ENCODE peak calls at places on chromosomes 7 and 10, in eight cellular contexts. One of them, this sample, is unnamed.

GRCh38 chr10:133356953-133357292 is 896 bp downstream of the FUOM start:
- DNase-seq in AML-193: no peak
- DNase-seq in midbrain: no peak
- DNase-seq in NCI-H187 treated with DMSO at 0.1 percent for 48 hours: no peak
- DNase-seq in HFFc6: no peak
- DNase-seq in GM13977: no peak
- DNase-seq in mucosa of descending colon: no peak
- DNase-seq in EH: no peak
- DNase-seq in this sample: no peak

GRCh38 chr10:71600856-71601255 is 118.7 kb downstream of the C10orf105 start:
- DNase-seq in EH: peak
- DNase-seq in midbrain: no peak
- DNase-seq in AML-193: no peak
- DNase-seq in HFFc6: peak
- DNase-seq in NCI-H187 treated with DMSO at 0.1 percent for 48 hours: no peak
- DNase-seq in GM13977: no peak
- DNase-seq in mucosa of descending colon: no peak
- DNase-seq in this sample: no peak

GRCh38 chr10:114271014-114271778 is 32.1 kb downstream of the VWA2 start:
- DNase-seq in midbrain: no peak
- DNase-seq in NCI-H187 treated with DMSO at 0.1 percent for 48 hours: no peak
- DNase-seq in AML-193: no peak
- DNase-seq in mucosa of descending colon: peak
- DNase-seq in HFFc6: no peak
- DNase-seq in GM13977: no peak
- DNase-seq in EH: no peak
- DNase-seq in this sample: no peak

GRCh38 chr7:96184783-96185182 is 137.1 kb downstream of the SLC25A13 start:
- DNase-seq in EH: no peak
- DNase-seq in AML-193: no peak
- DNase-seq in midbrain: no peak
- DNase-seq in mucosa of descending colon: no peak
- DNase-seq in GM13977: no peak
- DNase-seq in NCI-H187 treated with DMSO at 0.1 percent for 48 hours: no peak
- DNase-seq in HFFc6: no peak
- DNase-seq in this sample: no peak

GRCh38 chr10:15865304-15865703 is 5.0 kb upstream of the MINDY3 start:
- DNase-seq in EH: no peak
- DNase-seq in NCI-H187 treated with DMSO at 0.1 percent for 48 hours: no peak
- DNase-seq in AML-193: no peak
- DNase-seq in GM13977: no peak
- DNase-seq in midbrain: no peak
- DNase-seq in mucosa of descending colon: no peak
- DNase-seq in HFFc6: no peak
- DNase-seq in this sample: no peak

GRCh38 chr10:74960670-74961069 is 134.3 kb downstream of the KAT6B start:
- DNase-seq in EH: no peak
- DNase-seq in midbrain: no peak
- DNase-seq in NCI-H187 treated with DMSO at 0.1 percent for 48 hours: no peak
- DNase-seq in mucosa of descending colon: no peak
- DNase-seq in HFFc6: no peak
- DNase-seq in GM13977: no peak
- DNase-seq in AML-193: no peak
- DNase-seq in this sample: no peak

GRCh38 chr7:45192546-45193177 is 35.1 kb downstream of the RAMP3 start:
- DNase-seq in GM13977: no peak
- DNase-seq in AML-193: peak
- DNase-seq in mucosa of descending colon: no peak
- DNase-seq in midbrain: no peak
- DNase-seq in NCI-H187 treated with DMSO at 0.1 percent for 48 hours: no peak
- DNase-seq in HFFc6: no peak
- DNase-seq in EH: no peak
- DNase-seq in this sample: no peak

GRCh38 chr10:109987413-109987812 is 20.4 kb upstream of the ADD3 start:
- DNase-seq in EH: peak
- DNase-seq in NCI-H187 treated with DMSO at 0.1 percent for 48 hours: no peak
- DNase-seq in mucosa of descending colon: no peak
- DNase-seq in HFFc6: peak
- DNase-seq in GM13977: no peak
- DNase-seq in midbrain: no peak
- DNase-seq in AML-193: no peak
- DNase-seq in this sample: no peak

GRCh38 chr7:150979706-150980390 is 1.7 kb upstream of the KCNH2 start:
- DNase-seq in mucosa of descending colon: peak
- DNase-seq in midbrain: no peak
- DNase-seq in EH: no peak
- DNase-seq in AML-193: no peak
- DNase-seq in GM13977: no peak
- DNase-seq in HFFc6: no peak
- DNase-seq in NCI-H187 treated with DMSO at 0.1 percent for 48 hours: no peak
- DNase-seq in this sample: no peak

GRCh38 chr10:24790073-24790472 is 66.4 kb upstream of the ARHGAP21 start:
- DNase-seq in NCI-H187 treated with DMSO at 0.1 percent for 48 hours: no peak
- DNase-seq in mucosa of descending colon: no peak
- DNase-seq in HFFc6: no peak
- DNase-seq in GM13977: no peak
- DNase-seq in AML-193: no peak
- DNase-seq in midbrain: no peak
- DNase-seq in EH: no peak
- DNase-seq in this sample: no peak

GRCh38 chr10:13016886-13017285 is 15.4 kb upstream of the CCDC3 start:
- DNase-seq in HFFc6: no peak
- DNase-seq in GM13977: no peak
- DNase-seq in mucosa of descending colon: no peak
- DNase-seq in AML-193: no peak
- DNase-seq in NCI-H187 treated with DMSO at 0.1 percent for 48 hours: no peak
- DNase-seq in midbrain: no peak
- DNase-seq in EH: no peak
- DNase-seq in this sample: no peak

GRCh38 chr10:43203491-43204393 is 63.1 kb downstream of the RASGEF1A start:
- DNase-seq in GM13977: no peak
- DNase-seq in mucosa of descending colon: peak
- DNase-seq in EH: no peak
- DNase-seq in HFFc6: no peak
- DNase-seq in AML-193: no peak
- DNase-seq in midbrain: no peak
- DNase-seq in NCI-H187 treated with DMSO at 0.1 percent for 48 hours: no peak
- DNase-seq in this sample: no peak

GRCh38 chr10:103669243-103669929 is 175.9 kb downstream of the NEURL1 start:
- DNase-seq in mucosa of descending colon: no peak
- DNase-seq in NCI-H187 treated with DMSO at 0.1 percent for 48 hours: no peak
- DNase-seq in HFFc6: no peak
- DNase-seq in EH: peak
- DNase-seq in GM13977: no peak
- DNase-seq in AML-193: no peak
- DNase-seq in midbrain: no peak
- DNase-seq in this sample: no peak

GRCh38 chr7:14340415-14341079 is 351.1 kb upstream of the ETV1 start:
- DNase-seq in mucosa of descending colon: no peak
- DNase-seq in HFFc6: no peak
- DNase-seq in AML-193: no peak
- DNase-seq in midbrain: no peak
- DNase-seq in NCI-H187 treated with DMSO at 0.1 percent for 48 hours: no peak
- DNase-seq in EH: no peak
- DNase-seq in GM13977: no peak
- DNase-seq in this sample: no peak

GRCh38 chr7:55309040-55309991 is 55.8 kb upstream of the LANCL2 start:
- DNase-seq in HFFc6: no peak
- DNase-seq in AML-193: no peak
- DNase-seq in EH: peak
- DNase-seq in midbrain: no peak
- DNase-seq in GM13977: peak
- DNase-seq in NCI-H187 treated with DMSO at 0.1 percent for 48 hours: no peak
- DNase-seq in mucosa of descending colon: peak
- DNase-seq in this sample: no peak

GRCh38 chr7:2468227-2468626 is 8.0 kb downstream of the GRIFIN start:
- DNase-seq in GM13977: no peak
- DNase-seq in EH: no peak
- DNase-seq in HFFc6: no peak
- DNase-seq in NCI-H187 treated with DMSO at 0.1 percent for 48 hours: no peak
- DNase-seq in midbrain: no peak
- DNase-seq in AML-193: no peak
- DNase-seq in mucosa of descending colon: no peak
- DNase-seq in this sample: no peak

GRCh38 chr7:47418910-47419309 is 163.0 kb downstream of the TNS3 start:
- DNase-seq in HFFc6: peak
- DNase-seq in EH: peak
- DNase-seq in NCI-H187 treated with DMSO at 0.1 percent for 48 hours: no peak
- DNase-seq in midbrain: no peak
- DNase-seq in mucosa of descending colon: no peak
- DNase-seq in AML-193: no peak
- DNase-seq in GM13977: no peak
- DNase-seq in this sample: no peak

GRCh38 chr7:73567701-73568685 is 10.4 kb downstream of the TBL2 start:
- DNase-seq in AML-193: no peak
- DNase-seq in midbrain: no peak
- DNase-seq in mucosa of descending colon: no peak
- DNase-seq in EH: no peak
- DNase-seq in HFFc6: no peak
- DNase-seq in GM13977: no peak
- DNase-seq in NCI-H187 treated with DMSO at 0.1 percent for 48 hours: no peak
- DNase-seq in this sample: no peak

This sample was measured in T1000.